ENCODE peak calls at places on chromosomes 4 and X, in four cellular contexts. D is sigmoid colon, B is thyroid gland, N is transverse colon. F is an unnamed sample.

GRCh38 chrX:113019958-113020357 is 179.3 kb upstream of the AMOT start:
- DNase-seq in N (no peak), B (no peak), D (no peak), F (no peak)

GRCh38 chrX:68570598-68570997 is 71.7 kb downstream of the YIPF6 start:
- DNase-seq in D (no peak), B (no peak), N (no peak), F (no peak)

GRCh38 chr4:61408861-61409260 is 208.7 kb downstream of the ADGRL3 start:
- DNase-seq in N (no peak), D (no peak), B (no peak), F (no peak)

GRCh38 chr4:124279741-124280140 is 432.8 kb downstream of the ANKRD50 start:
- DNase-seq in N (no peak), B (no peak), D (no peak), F (no peak)

GRCh38 chrX:125198546-125198945 is 121.1 kb upstream of the TEX13C start:
- DNase-seq in N (no peak), B (no peak), D (no peak), F (no peak)

GRCh38 chrX:103607385-103608304 is at the start of gene TCEAL3:
- DNase-seq in B (peak), N (peak), D (peak), F (peak)

GRCh38 chr4:16443504-16444088 is 217.3 kb upstream of the TAPT1 start:
- DNase-seq in N (no peak), D (no peak), B (no peak), F (no peak)

GRCh38 chr4:78343682-78344081 is 207.9 kb upstream of the ANXA3 start:
- DNase-seq in D (no peak), N (no peak), B (no peak), F (no peak)

GRCh38 chrX:9825129-9825865 is 39.1 kb downstream of the SHROOM2 start:
- DNase-seq in D (no peak), B (no peak), N (no peak), F (no peak)

GRCh38 chr4:129082302-129082701 is 11.0 kb downstream of the SCLT1 start:
- DNase-seq in N (no peak), B (no peak), D (no peak), F (no peak)

GRCh38 chr4:129085472-129085871 is 7.9 kb downstream of the SCLT1 start:
- DNase-seq in B (no peak), N (no peak), D (no peak), F (no peak)

GRCh38 chr4:129080129-129080528 is 13.2 kb downstream of the SCLT1 start:
- DNase-seq in D (no peak), N (no peak), B (no peak), F (no peak)
- TF ChIP-seq POLR2A in D (no peak), N (no peak), B (no peak), F (no peak)

GRCh38 chrX:118723376-118723775 is 4.0 kb upstream of the IL13RA1 start:
- DNase-seq in B (no peak), N (no peak), D (no peak), F (no peak)

GRCh38 chrX:118724352-118724751 is 3.1 kb upstream of the IL13RA1 start:
- DNase-seq in B (no peak), D (no peak), N (no peak), F (no peak)

GRCh38 chrX:118717703-118718391 is 9.6 kb upstream of the IL13RA1 start:
- DNase-seq in D (no peak), B (no peak), N (no peak), F (no peak)

GRCh38 chrX:118718737-118719136 is 8.7 kb upstream of the IL13RA1 start:
- DNase-seq in N (no peak), B (no peak), D (no peak), F (no peak)

DNA sequence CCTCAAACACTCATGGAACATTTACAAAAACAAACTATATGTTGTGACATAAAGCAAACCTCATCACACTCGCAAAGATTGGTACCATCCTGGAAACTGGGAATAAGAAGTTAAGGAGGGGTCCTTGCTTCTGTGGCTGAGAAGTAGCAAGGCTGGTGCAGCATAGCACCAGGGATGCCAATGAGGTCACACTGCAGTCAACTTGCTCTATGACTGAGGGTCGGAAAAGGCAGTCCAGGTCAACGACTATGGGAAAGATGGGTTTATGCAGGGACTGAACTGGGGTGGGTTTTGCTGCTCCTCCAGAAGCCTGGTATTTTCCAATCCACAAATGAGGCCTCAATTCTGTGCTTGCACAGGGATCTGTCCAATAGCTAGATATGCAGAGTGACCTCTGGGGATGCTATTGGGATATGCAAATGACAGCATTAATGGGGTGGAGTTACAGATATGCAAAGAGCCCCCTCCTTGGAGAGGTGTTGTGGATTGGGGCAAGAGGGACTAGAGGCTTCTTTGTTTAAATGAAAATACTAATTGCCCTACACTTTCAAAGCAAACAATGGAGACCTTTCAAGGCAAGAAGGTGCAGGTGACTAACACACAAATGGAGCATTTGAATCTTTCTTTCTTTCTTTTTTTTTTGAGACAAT is 7.2 kb upstream of the IL13RA1 start:
- DNase-seq in D (no peak), N (no peak), B (no peak), F (no peak)
- TF ChIP-seq POLR2A in D (no peak), N (no peak), B (no peak), F (no peak)

DNA sequence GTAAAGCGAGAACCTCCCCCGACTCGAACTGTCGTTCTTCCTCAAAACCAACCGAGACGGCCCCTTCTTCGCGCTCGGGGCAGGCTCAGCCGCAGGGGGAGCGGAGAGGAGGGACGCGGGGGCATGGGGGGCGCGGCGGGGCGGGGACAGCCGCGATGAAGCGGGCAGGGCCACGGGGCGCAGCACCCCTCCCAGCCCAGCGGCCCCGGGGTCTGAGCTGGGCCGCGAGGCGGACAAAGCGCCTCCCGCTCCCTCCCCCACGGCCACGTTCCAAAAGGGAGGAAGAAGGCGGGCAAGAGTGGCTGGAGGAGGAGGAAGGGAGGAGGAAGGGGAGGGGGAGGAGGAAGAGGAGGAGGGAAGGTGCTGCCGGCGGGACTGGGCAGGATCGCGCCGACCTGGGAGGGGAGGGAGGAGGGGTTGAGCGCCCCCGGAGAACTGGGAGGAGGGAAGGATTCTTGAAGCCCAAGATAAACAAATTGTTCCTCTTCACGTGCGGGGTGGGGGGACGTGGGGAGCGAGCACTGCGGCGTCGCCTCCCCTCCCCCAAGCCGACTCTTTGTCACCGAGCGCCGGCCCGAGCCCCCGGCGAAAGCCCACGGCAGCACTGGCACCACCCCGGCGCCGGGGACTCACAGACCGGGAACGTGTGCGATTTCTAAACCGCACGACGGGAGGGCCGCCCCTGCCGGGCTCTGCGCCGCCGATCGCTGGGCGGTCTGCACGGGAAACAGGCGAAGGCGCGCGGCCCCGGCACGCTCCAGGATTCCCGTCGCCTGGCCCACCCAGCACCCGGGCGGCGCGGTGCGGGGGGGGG is 2.9 kb downstream of the MAML3 start:
- DNase-seq in D (peak), N (peak), B (peak), F (peak)
- TF ChIP-seq POLR2A in D (no peak), N (peak), B (peak), F (no peak)

GRCh38 chr4:1027219-1027915 is 15.9 kb downstream of the FGFRL1 start:
- DNase-seq in B (no peak), N (no peak), D (no peak), F (no peak)
- TF ChIP-seq POLR2A in B (no peak), N (no peak), D (no peak), F (no peak)